ENCODE peak calls at places on chromosomes 3 and 15, in six cellular contexts. B, Z, J, F, G and L are unnamed samples.
A peak's percentile ranks its signal among the peaks of the same experiment; 100 is the strongest.

GRCh38 chr3:89025185-89025584 is 82.2 kb upstream of the EPHA3 start:
- DNase-seq in B (no peak), Z (no peak), J (peak; percentile 81), F (peak; percentile 92), G (no peak), L (no peak)

GRCh38 chr15:70328137-70329115 is 230.7 kb upstream of the TLE3 start:
- DNase-seq in B (peak; percentile 16), Z (peak; percentile 48), J (no peak), F (peak; percentile 95), G (no peak), L (no peak)

GRCh38 chr15:88804257-88804656 is 1.0 kb downstream of the ACAN start:
- DNase-seq in B (no peak), Z (no peak), J (no peak), F (no peak), G (no peak), L (no peak)

GRCh38 chr15:52102468-52102867 is 10.1 kb downstream of the BCL2L10 start:
- DNase-seq in B (no peak), Z (peak; percentile 92), J (no peak), F (peak; percentile 84), G (no peak), L (no peak)

GRCh38 chr3:85594648-85595047 is 635.9 kb downstream of the CADM2 start:
- DNase-seq in B (no peak), Z (no peak), J (no peak), F (no peak), G (no peak), L (no peak)

GRCh38 chr3:63135362-63135761 is 142.7 kb upstream of the SYNPR start:
- DNase-seq in B (no peak), Z (no peak), J (no peak), F (peak; percentile 81), G (peak; percentile 69), L (no peak)

GRCh38 chr15:66581972-66582537 is 16.3 kb upstream of the LCTL start:
- DNase-seq in B (no peak), Z (peak; percentile 28), J (no peak), F (no peak), G (no peak), L (no peak)

GRCh38 chr3:72018339-72018984 is 233.5 kb upstream of the PROK2 start:
- DNase-seq in B (no peak), Z (peak; percentile 7), J (no peak), F (no peak), G (no peak), L (no peak)

GRCh38 chr3:196501316-196502064 is 2.1 kb downstream of the RNF168 start:
- DNase-seq in B (no peak), Z (peak; percentile 53), J (peak; percentile 35), F (peak; percentile 29), G (peak; percentile 41), L (peak; percentile 40)

GRCh38 chr15:73560501-73561117 is 72.6 kb downstream of the NPTN start:
- DNase-seq in B (no peak), Z (peak; percentile 84), J (peak; percentile 51), F (peak; percentile 42), G (peak; percentile 77), L (peak; percentile 38)

GRCh38 chr3:10574101-10574615 is 68.8 kb upstream of the ATP2B2 start:
- DNase-seq in B (no peak), Z (no peak), J (no peak), F (no peak), G (no peak), L (no peak)

GRCh38 chr15:25501828-25502446 is 63.1 kb upstream of the UBE3A start:
- DNase-seq in B (no peak), Z (peak; percentile 41), J (no peak), F (no peak), G (peak; percentile 82), L (no peak)

GRCh38 chr3:9553021-9553948 is at the start of gene LHFPL4:
- DNase-seq in B (no peak), Z (no peak), J (no peak), F (no peak), G (peak; percentile 65), L (no peak)

GRCh38 chr3:160195106-160195505 is 30.1 kb upstream of the C3orf80 start:
- DNase-seq in B (no peak), Z (no peak), J (no peak), F (no peak), G (no peak), L (no peak)

GRCh38 chr15:39248204-39248603 is 332.7 kb upstream of the THBS1 start:
- DNase-seq in B (no peak), Z (peak; percentile 88), J (peak; percentile 84), F (peak; percentile 83), G (no peak), L (no peak)

GRCh38 chr3:73727854-73728253 is 103.1 kb upstream of the PDZRN3 start:
- DNase-seq in B (no peak), Z (no peak), J (no peak), F (no peak), G (no peak), L (no peak)

GRCh38 chr3:130933801-130934345 is 40.0 kb downstream of the ATP2C1 start:
- DNase-seq in B (no peak), Z (peak; percentile 37), J (peak; percentile 26), F (peak; percentile 73), G (no peak), L (no peak)

GRCh38 chr15:90838066-90838465 is 30.3 kb upstream of the FURIN start:
- DNase-seq in B (no peak), Z (no peak), J (no peak), F (no peak), G (no peak), L (no peak)

GRCh38 chr3:123602325-123602724 is 17.5 kb upstream of the HACD2 start:
- DNase-seq in B (no peak), Z (peak; percentile 94), J (peak; percentile 90), F (peak; percentile 80), G (no peak), L (peak; percentile 63)

GRCh38 chr3:153463895-153464294 is 301.9 kb downstream of the RAP2B start:
- DNase-seq in B (no peak), Z (no peak), J (no peak), F (no peak), G (no peak), L (no peak)

GRCh38 chr3:167162083-167162482 is 218.0 kb downstream of the ZBBX start:
- DNase-seq in B (no peak), Z (no peak), J (no peak), F (no peak), G (no peak), L (no peak)

GRCh38 chr3:20646425-20646824 is 460.4 kb upstream of the SGO1 start:
- DNase-seq in B (no peak), Z (no peak), J (no peak), F (no peak), G (no peak), L (no peak)

GRCh38 chr15:63597033-63597790 is at the start of gene FBXL22:
- DNase-seq in B (no peak), Z (peak; percentile 84), J (no peak), F (peak; percentile 73), G (peak; percentile 24), L (peak; percentile 50)

GRCh38 chr15:96888764-96889163 is 558.3 kb downstream of the NR2F2 start:
- DNase-seq in B (no peak), Z (no peak), J (no peak), F (no peak), G (no peak), L (no peak)

GRCh38 chr3:52831500-52832301 is 1.2 kb upstream of the ITIH4 start:
- DNase-seq in B (peak; percentile 88), Z (peak; percentile 76), J (peak; percentile 60), F (peak; percentile 61), G (no peak), L (peak; percentile 61)

GRCh38 chr3:169144271-169144670 is 519.2 kb downstream of the MECOM start:
- DNase-seq in B (no peak), Z (no peak), J (no peak), F (no peak), G (no peak), L (no peak)

GRCh38 chr15:31034152-31034551 is 42.7 kb upstream of the MTMR10 start:
- DNase-seq in B (no peak), Z (peak; percentile 48), J (peak; percentile 12), F (no peak), G (no peak), L (no peak)

GRCh38 chr15:92613841-92614240 is 41.7 kb downstream of the FAM174B start:
- DNase-seq in B (no peak), Z (no peak), J (no peak), F (no peak), G (no peak), L (no peak)

GRCh38 chr3:179068779-179069530 is 2.7 kb downstream of the ZMAT3 start:
- DNase-seq in B (no peak), Z (peak; percentile 40), J (no peak), F (no peak), G (peak; percentile 50), L (peak; percentile 36)
- H3K4me3 ChIP-seq in B (no peak overlapping the region), Z (peak overlapping the region; percentile 13), J (peak overlapping the region; percentile 74), F (peak overlapping the region; percentile 94), G (no peak overlapping the region), L (no peak overlapping the region)

GRCh38 chr15:56019060-56019793 is 25.8 kb upstream of the NEDD4 start:
- DNase-seq in B (no peak), Z (peak; percentile 22), J (no peak), F (peak; percentile 10), G (no peak), L (no peak)

GRCh38 chr15:56017511-56017910 is 24.1 kb upstream of the NEDD4 start:
- DNase-seq in B (no peak), Z (no peak), J (no peak), F (no peak), G (no peak), L (no peak)

GRCh38 chr15:56019819-56020218 is 26.4 kb upstream of the NEDD4 start:
- DNase-seq in B (no peak), Z (no peak), J (no peak), F (no peak), G (no peak), L (no peak)

GRCh38 chr15:56016281-56016680 is 22.9 kb upstream of the NEDD4 start:
- DNase-seq in B (no peak), Z (no peak), J (no peak), F (no peak), G (no peak), L (no peak)

DNA sequence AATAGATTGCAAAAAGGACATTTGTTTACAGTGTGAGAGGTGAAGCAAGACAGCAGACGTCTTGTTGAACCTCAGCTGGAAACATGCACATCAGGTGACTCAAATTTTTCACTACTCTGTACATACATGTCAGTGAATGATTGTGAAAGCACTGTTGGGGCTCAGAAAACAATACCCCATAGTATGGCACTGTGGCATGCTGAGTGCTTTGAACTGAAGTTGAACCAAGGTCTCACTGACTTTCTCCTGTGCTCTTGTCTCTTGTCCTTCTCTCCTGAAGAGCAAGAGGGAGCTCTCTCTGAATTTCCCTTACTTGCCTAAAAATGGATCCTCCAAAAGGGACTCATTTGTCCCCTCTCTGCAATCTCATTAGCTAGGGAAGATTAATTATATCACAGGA is 24.5 kb upstream of the NEDD4 start:
- DNase-seq in B (no peak), Z (no peak), J (peak; percentile 51), F (no peak), G (peak; percentile 28), L (no peak)
- TF ChIP-seq CTCF in B (no peak), Z (peak; percentile 2), J (peak; percentile 32), F (no peak), G (peak; percentile 44), L (no peak)

GRCh38 chr15:71826196-71826595 is 15.8 kb downstream of the NR2E3 start:
- DNase-seq in B (no peak), Z (no peak), J (no peak), F (no peak), G (peak; percentile 17), L (no peak)
- H3K36me3 ChIP-seq in B (peaks cover 27% of the 10 kb centered on the region), Z (peaks cover 36% of the 10 kb centered on the region), J (peaks cover 12% of the 10 kb centered on the region), F (peaks cover 7% of the 10 kb centered on the region), G (peaks cover 4% of the 10 kb centered on the region), L (peaks cover 7% of the 10 kb centered on the region)

GRCh38 chr15:42457445-42458442 is 33.2 kb downstream of the ZNF106 start:
- DNase-seq in B (peak; percentile 51), Z (peak; percentile 94), J (peak; percentile 48), F (peak; percentile 95), G (peak; percentile 98), L (peak; percentile 40)
- H3K4me3 ChIP-seq in B (no peak overlapping the region), Z (peak overlapping the region; percentile 20), J (no peak overlapping the region), F (peak overlapping the region; percentile 38), G (peak overlapping the region; percentile 15), L (no peak overlapping the region)